ENCODE peak calls at places on chromosomes 6 and 20, in nine cellular contexts. I is colonic mucosa, Z is HL-60, Y is lower lobe of right lung, C is A549, H is kidney epithelial cell, R is AG09309, W is GM06990, D is pancreas. K is an unnamed sample.

GRCh38 chr20:53829086-53829703 is 235.6 kb upstream of the ZNF217 start:
- DNase-seq in I (no peak), W (no peak), C (peak; percentile 91), H (peak; percentile 93), Y (no peak), R (peak; percentile 97), D (no peak), Z (no peak), K (no peak)

GRCh38 chr6:25312034-25312620 is 33.0 kb downstream of the CARMIL1 start:
- DNase-seq in D (no peak), Z (no peak), R (peak; percentile 79), Y (no peak), C (peak; percentile 51), W (no peak), H (no peak), I (peak; percentile 51), K (no peak)

GRCh38 chr20:44056010-44056698 is 130.8 kb downstream of the JPH2 start:
- DNase-seq in R (no peak), D (no peak), I (no peak), H (no peak), Y (no peak), C (peak; percentile 36), W (no peak), Z (no peak), K (no peak)

GRCh38 chr6:133804263-133804662 is 84.7 kb upstream of the TCF21 start:
- DNase-seq in Z (no peak), W (no peak), I (no peak), R (peak; percentile 14), H (no peak), D (no peak), Y (no peak), C (no peak), K (no peak)

GRCh38 chr20:47317127-47317895 is 39.2 kb downstream of the ZMYND8 start:
- DNase-seq in R (peak; percentile 88), H (peak; percentile 90), I (peak; percentile 62), D (no peak), C (peak; percentile 82), W (peak; percentile 18), Z (peak; percentile 29), Y (peak; percentile 84), K (no peak)

GRCh38 chr6:1593286-1593957 is 16.3 kb upstream of the FOXC1 start:
- DNase-seq in I (no peak), Y (no peak), C (no peak), D (no peak), R (no peak), W (no peak), H (no peak), Z (no peak), K (no peak)

GRCh38 chr6:160133441-160134336 is 12.1 kb downstream of the SLC22A1 start:
- DNase-seq in W (no peak), D (no peak), Y (no peak), H (no peak), C (no peak), I (no peak), R (no peak), Z (no peak), K (no peak)

GRCh38 chr6:105161411-105161810 is 18.4 kb downstream of the POPDC3 start:
- DNase-seq in Z (no peak), Y (no peak), W (no peak), D (no peak), H (no peak), C (no peak), I (no peak), R (no peak), K (no peak)

GRCh38 chr6:138263963-138264362 is 45.7 kb upstream of the PBOV1 start:
- DNase-seq in Y (no peak), I (no peak), R (no peak), W (no peak), Z (no peak), D (no peak), H (no peak), C (no peak), K (no peak)

GRCh38 chr6:138264372-138264880 is 46.1 kb upstream of the PBOV1 start:
- DNase-seq in R (no peak), H (no peak), Y (no peak), I (no peak), W (no peak), D (no peak), Z (no peak), C (no peak), K (no peak)

GRCh38 chr6:138266095-138266494 is 47.8 kb upstream of the PBOV1 start:
- DNase-seq in C (no peak), I (no peak), R (no peak), Z (no peak), Y (no peak), D (no peak), H (no peak), W (no peak), K (no peak)

GRCh38 chr6:138271451-138271850 is 53.2 kb upstream of the PBOV1 start:
- DNase-seq in Z (no peak), R (no peak), I (no peak), D (no peak), C (no peak), Y (no peak), H (no peak), W (no peak), K (no peak)

DNA sequence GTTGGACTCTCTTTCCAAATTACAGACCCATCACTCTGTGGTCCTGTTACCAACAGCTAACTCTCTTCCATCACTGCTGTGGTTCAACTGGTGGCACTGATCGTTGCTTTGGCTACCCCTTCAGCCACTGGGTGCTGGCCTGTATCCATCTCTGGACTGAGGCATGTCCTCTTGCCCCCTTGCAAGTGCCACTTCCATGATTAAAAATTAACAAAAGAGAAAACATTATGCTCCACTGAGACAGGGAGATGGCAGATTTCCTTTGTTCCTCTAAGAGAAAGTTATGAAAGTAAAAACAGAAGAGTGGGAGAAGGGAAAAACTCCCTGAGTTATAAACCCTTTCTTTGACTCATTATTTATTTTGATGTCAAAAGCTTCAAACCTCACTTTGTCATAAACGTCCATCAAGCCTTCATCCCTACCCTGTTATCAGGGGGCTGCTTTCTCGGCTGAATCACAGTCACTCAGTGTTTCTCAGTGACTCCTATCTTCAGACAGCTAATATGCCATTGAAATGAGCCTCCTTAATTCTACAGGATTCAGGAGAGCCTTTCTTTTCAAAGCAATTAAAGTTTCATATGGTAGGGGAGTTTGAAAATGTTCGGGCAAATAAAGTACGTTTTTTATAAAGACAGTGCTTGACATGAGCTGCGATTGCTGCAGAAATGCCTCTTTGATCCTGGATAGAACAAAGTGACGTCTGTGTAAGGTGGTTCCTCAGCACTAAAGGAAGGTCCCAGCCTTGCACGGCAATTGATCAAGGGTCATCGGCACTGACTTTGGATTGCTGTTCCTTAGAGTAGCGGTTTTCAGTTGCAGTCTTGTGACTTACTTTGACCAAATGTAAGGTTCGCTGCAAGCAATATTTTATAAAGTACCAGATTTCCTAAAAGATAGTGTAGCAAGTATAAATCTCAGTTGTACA is 49.9 kb upstream of the PBOV1 start:
- DNase-seq in R (no peak), D (no peak), Y (no peak), I (no peak), W (no peak), C (no peak), Z (no peak), H (no peak), K (no peak)
- H3K4me3 ChIP-seq in R (no peak overlapping the region), D (no peak overlapping the region), Y (no peak overlapping the region), I (no peak overlapping the region), W (no peak overlapping the region), C (no peak overlapping the region), Z (no peak overlapping the region), H (no peak overlapping the region), K (peak overlapping the region; percentile 16)

GRCh38 chr6:5111626-5112025 is 26.5 kb downstream of the PPP1R3G start:
- DNase-seq in I (no peak), H (no peak), R (no peak), Z (no peak), D (no peak), C (no peak), Y (no peak), W (no peak), K (no peak)

GRCh38 chr6:5116243-5116991 is 31.3 kb downstream of the PPP1R3G start:
- DNase-seq in D (no peak), Z (no peak), W (no peak), C (no peak), R (no peak), H (no peak), Y (no peak), I (no peak), K (no peak)

GRCh38 chr6:5113096-5113495 is 28.0 kb downstream of the PPP1R3G start:
- DNase-seq in R (no peak), C (no peak), D (no peak), W (no peak), I (no peak), H (no peak), Y (no peak), Z (no peak), K (no peak)

GRCh38 chr6:5112065-5112799 is 27.1 kb downstream of the PPP1R3G start:
- DNase-seq in Z (no peak), H (no peak), W (no peak), Y (no peak), C (peak; percentile 40), I (no peak), R (no peak), D (no peak), K (no peak)

DNA sequence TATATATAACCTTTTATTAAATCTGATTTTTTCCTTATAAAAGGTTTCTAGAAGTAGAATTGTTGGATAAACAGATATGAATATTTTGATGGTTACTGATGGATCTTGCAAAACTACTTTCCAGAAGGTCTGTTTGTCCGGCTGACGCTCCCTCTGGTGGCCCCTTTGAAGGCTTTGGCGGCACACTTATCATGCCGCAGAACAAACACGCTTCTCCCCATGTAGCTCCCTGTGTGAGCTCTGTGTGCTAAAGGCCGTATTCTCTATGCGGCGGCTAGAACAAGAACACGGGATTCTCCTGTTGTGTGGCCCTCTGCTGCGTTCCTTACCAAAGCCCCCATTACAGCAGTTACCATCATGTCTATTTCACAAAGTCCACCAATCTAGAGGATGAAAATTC is 30.0 kb downstream of the PPP1R3G start:
- DNase-seq in H (no peak), Z (no peak), C (peak; percentile 59), D (no peak), R (no peak), W (no peak), I (peak; percentile 25), Y (no peak), K (no peak)
- TF ChIP-seq CTCF in H (peak; percentile 1), Z (no peak), C (peak; percentile 39), D (no peak), R (peak; percentile 64), W (no peak), I (peak; percentile 37), Y (no peak), K (no peak)

DNA sequence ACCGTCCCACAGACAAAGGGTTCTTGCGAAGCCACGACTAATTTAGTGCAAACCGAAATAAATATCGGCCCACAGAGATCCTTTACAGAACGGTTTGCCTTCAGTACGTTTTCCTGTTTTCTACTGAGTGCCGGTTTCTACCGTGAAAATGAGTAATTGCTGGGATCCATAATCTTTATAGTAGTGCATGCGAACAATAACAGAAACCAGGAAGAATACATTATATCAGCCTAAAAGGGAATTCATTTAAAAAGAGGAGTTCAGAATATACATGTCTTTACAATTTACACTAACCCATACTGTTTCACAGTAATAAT is 292 bp upstream of the MTCL3 start:
- DNase-seq in H (no peak), Y (no peak), R (no peak), I (no peak), C (no peak), Z (no peak), W (no peak), D (no peak), K (no peak)
- H3K4me3 ChIP-seq in H (peak overlapping the region; percentile 58), Y (peak overlapping the region; percentile 34), R (peak overlapping the region; percentile 42), I (no peak overlapping the region), C (peak overlapping the region; percentile 72), Z (no peak overlapping the region), W (no peak overlapping the region), D (no peak overlapping the region), K (peak overlapping the region; percentile 41)

GRCh38 chr20:325043-325888 is at the start of gene SOX12:
- DNase-seq in C (peak; percentile 97), H (no peak), R (no peak), Y (peak; percentile 98), Z (peak; percentile 75), D (peak; percentile 98), W (peak; percentile 96), I (peak; percentile 99), K (peak; percentile 99)

GRCh38 chr20:326645-327031 is 1.3 kb downstream of the SOX12 start:
- DNase-seq in Y (peak; percentile 64), I (no peak), W (peak; percentile 67), Z (no peak), C (peak; percentile 73), D (peak; percentile 85), H (no peak), R (no peak), K (no peak)

GRCh38 chr20:327041-327945 is 1.9 kb downstream of the SOX12 start:
- DNase-seq in D (peak; percentile 93), R (no peak), W (peak; percentile 87), C (peak; percentile 95), Z (peak; percentile 75), Y (peak; percentile 84), H (no peak), I (peak; percentile 79), K (peak; percentile 76)

GRCh38 chr20:325889-326644 is 715 bp downstream of the SOX12 start:
- DNase-seq in I (peak; percentile 61), W (peak; percentile 84), Z (peak; percentile 47), H (no peak), C (peak; percentile 77), Y (peak; percentile 80), R (no peak), D (peak; percentile 90), K (peak; percentile 75)

DNA sequence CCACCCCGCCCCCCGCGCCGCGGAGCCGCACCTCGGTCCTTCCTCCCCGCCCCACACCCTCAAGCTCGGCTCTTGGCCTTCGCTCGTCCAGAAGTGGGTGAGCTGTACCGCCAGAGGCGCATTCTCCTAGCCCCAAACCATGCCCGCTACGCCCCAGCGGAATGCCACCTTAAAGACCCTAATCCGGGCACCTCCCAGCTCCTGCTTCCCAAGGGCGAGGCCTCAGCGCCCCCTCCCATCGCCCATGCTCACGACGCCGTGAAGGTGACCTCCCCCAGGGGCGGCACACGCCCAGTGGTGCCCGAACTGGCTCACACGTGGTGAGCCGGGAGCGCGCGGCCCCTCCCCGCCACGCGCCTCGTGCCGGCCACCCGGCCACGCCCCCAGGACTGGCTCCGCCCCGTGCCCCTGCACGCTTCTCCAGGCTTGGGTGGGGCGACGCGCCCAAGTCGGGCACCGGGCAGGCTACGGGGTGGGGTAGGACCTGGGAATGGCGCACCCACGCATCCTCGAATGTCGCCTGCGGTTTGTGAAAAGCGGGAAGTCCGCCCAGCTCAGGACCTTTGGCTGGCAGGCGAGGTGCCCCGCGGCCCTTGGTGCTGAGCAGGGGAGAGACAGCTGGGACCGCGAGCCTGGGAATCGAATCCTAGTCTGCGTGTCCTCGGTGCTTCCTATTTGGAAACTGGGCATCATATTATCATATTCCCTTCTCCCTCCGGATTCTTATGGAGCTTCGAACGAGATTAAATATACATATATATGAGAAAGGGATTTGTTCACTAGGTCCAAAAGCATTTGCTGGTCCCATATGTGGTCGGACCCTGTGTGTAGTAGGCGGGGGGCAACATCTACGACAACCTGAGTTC is 942 bp upstream of the SOX12 start:
- DNase-seq in W (peak; percentile 94), I (peak; percentile 97), Z (peak; percentile 88), Y (peak; percentile 96), R (no peak), C (peak; percentile 96), H (no peak), D (peak; percentile 96), K (peak; percentile 68)
- TF ChIP-seq CTCF in W (peak; percentile 40), I (no peak), Z (no peak), Y (peak; percentile 38), R (peak; percentile 40), C (no peak), H (peak; percentile 48), D (no peak), K (no peak)

K was measured in dorsolateral prefrontal cortex.